ENCODE peak calls at places on chromosomes 1 and 21, in nine cellular contexts. I, V, T, J, L, F, R, U and Z are unnamed samples.

GRCh38 chr1:115429884-115430283 is 91.8 kb upstream of the NGF start:
- DNase-seq in J (no peak), V (no peak), F (no peak), T (peak), R (no peak), U (no peak), L (no peak), I (no peak), Z (peak)

GRCh38 chr1:71270394-71270793 is 189.6 kb upstream of the ZRANB2 start:
- DNase-seq in L (no peak), V (no peak), I (no peak), U (no peak), J (no peak), R (no peak), F (no peak), T (no peak), Z (no peak)

GRCh38 chr1:62849031-62849430 is 65.1 kb downstream of the ATG4C start:
- DNase-seq in U (no peak), R (no peak), T (no peak), F (no peak), V (peak), J (no peak), I (no peak), L (no peak), Z (no peak)

GRCh38 chr1:159076753-159077656 is at the start of gene AIM2:
- DNase-seq in L (no peak), R (no peak), I (no peak), F (peak), U (no peak), J (peak), T (peak), V (no peak), Z (peak)

GRCh38 chr1:109454497-109455133 is 11.7 kb upstream of the SYPL2 start:
- DNase-seq in R (no peak), L (no peak), U (no peak), I (no peak), T (peak), V (no peak), J (no peak), F (no peak), Z (no peak)

GRCh38 chr21:37537391-37537996 is 170.9 kb downstream of the DYRK1A start:
- DNase-seq in V (no peak), L (no peak), J (no peak), R (no peak), F (no peak), I (no peak), U (no peak), T (no peak), Z (no peak)

GRCh38 chr1:248688527-248689298 is 13.9 kb downstream of the OR14I1 start:
- DNase-seq in V (no peak), I (no peak), J (no peak), T (no peak), U (no peak), F (no peak), L (no peak), R (no peak), Z (no peak)

GRCh38 chr21:24514081-24514733 is 1093.1 kb downstream of the MRPL39 start:
- DNase-seq in R (no peak), T (no peak), L (no peak), U (no peak), V (peak), J (no peak), I (no peak), F (no peak), Z (no peak)

GRCh38 chr21:45598666-45599065 is 44.9 kb upstream of the PCBP3 start:
- DNase-seq in R (no peak), J (no peak), L (no peak), V (no peak), F (no peak), U (no peak), I (no peak), T (no peak), Z (no peak)

GRCh38 chr1:149936992-149937705 is 470 bp upstream of the MTMR11 start:
- DNase-seq in L (no peak), R (peak), I (peak), F (no peak), T (peak), V (peak), J (no peak), U (no peak), Z (peak)

GRCh38 chr1:89274431-89274857 is 1.8 kb upstream of the GBP5 start:
- DNase-seq in J (peak), F (no peak), I (no peak), T (peak), R (peak), V (no peak), U (no peak), L (no peak), Z (peak)

GRCh38 chr1:38872401-38873026 is 634 bp downstream of the MYCBP start:
- DNase-seq in I (no peak), L (no peak), R (peak), T (peak), V (peak), F (peak), U (no peak), J (peak), Z (peak)

GRCh38 chr1:12177999-12178441 is 11.2 kb downstream of the TNFRSF1B start:
- DNase-seq in R (peak), J (peak), I (no peak), F (peak), U (peak), L (peak), T (peak), V (peak), Z (peak)

GRCh38 chr1:22751124-22751531 is 40.5 kb downstream of the EPHB2 start:
- DNase-seq in U (no peak), J (no peak), T (no peak), I (no peak), V (peak), R (no peak), L (no peak), F (no peak), Z (no peak)

GRCh38 chr1:28456078-28456477 is 49.8 kb upstream of the RCC1 start:
- DNase-seq in T (peak), V (no peak), L (no peak), J (peak), U (no peak), I (no peak), F (no peak), R (peak), Z (peak)

GRCh38 chr1:81802601-81803422 is 2.1 kb downstream of the ADGRL2 start:
- DNase-seq in V (peak), U (peak), I (peak), T (peak), L (peak), J (no peak), F (no peak), R (peak), Z (peak)

GRCh38 chr1:211923065-211923464 is 92.5 kb upstream of the LPGAT1 start:
- DNase-seq in L (no peak), I (no peak), V (no peak), R (no peak), T (no peak), U (no peak), J (no peak), F (no peak), Z (no peak)

GRCh38 chr1:29281531-29281930 is 45.2 kb downstream of the PTPRU start:
- DNase-seq in V (no peak), F (no peak), J (no peak), T (no peak), I (peak), R (no peak), L (no peak), U (no peak), Z (no peak)

GRCh38 chr1:222404710-222405109 is 143.2 kb downstream of the HHIPL2 start:
- DNase-seq in V (no peak), J (peak), L (no peak), F (no peak), T (no peak), U (no peak), I (no peak), R (no peak), Z (no peak)
- H3K4me3 ChIP-seq in V (no peak), J (peak), L (no peak), F (no peak), T (no peak), U (no peak), I (no peak), R (no peak), Z (no peak)

GRCh38 chr1:24745711-24746582 is 700 bp downstream of the CLIC4 start:
- DNase-seq in L (peak), T (peak), R (peak), F (no peak), U (peak), J (no peak), V (peak), I (peak), Z (peak)
- H3K4me3 ChIP-seq in L (peak), T (peak), R (peak), F (peak), U (peak), J (peak), V (peak), I (peak), Z (peak)

DNA sequence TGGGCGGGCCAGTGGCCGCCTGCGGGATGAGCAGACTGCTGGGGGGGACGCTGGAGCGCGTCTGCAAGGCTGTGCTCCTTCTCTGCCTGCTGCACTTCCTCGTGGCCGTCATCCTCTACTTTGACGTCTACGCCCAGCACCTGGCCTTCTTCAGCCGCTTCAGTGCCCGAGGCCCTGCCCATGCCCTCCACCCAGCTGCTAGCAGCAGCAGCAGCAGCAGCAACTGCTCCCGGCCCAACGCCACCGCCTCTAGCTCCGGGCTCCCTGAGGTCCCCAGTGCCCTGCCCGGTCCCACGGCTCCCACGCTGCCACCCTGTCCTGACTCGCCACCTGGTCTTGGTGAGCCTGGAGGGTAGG is 2.1 kb downstream of the B4GALT2 start:
- DNase-seq in I (no peak), F (no peak), U (no peak), R (no peak), T (no peak), V (no peak), J (no peak), L (no peak), Z (no peak)
- H3K4me3 ChIP-seq in I (no peak), F (no peak), U (no peak), R (no peak), T (peak), V (no peak), J (no peak), L (no peak), Z (no peak)

GRCh38 chr1:231419147-231419546 is 2.9 kb downstream of the EGLN1 start:
- DNase-seq in I (no peak), R (no peak), L (no peak), T (no peak), J (no peak), F (no peak), U (no peak), V (no peak), Z (no peak)

GRCh38 chr1:231419738-231420298 is 2.3 kb downstream of the EGLN1 start:
- DNase-seq in R (peak), T (peak), F (no peak), J (peak), I (no peak), V (no peak), L (no peak), U (no peak), Z (no peak)

GRCh38 chr1:231417503-231417902 is 4.6 kb downstream of the EGLN1 start:
- DNase-seq in T (no peak), R (peak), I (no peak), L (no peak), J (no peak), F (no peak), V (no peak), U (no peak), Z (no peak)

GRCh38 chr1:231418101-231418740 is 3.9 kb downstream of the EGLN1 start:
- DNase-seq in L (no peak), V (no peak), J (no peak), T (no peak), I (no peak), F (no peak), U (no peak), R (no peak), Z (no peak)

GRCh38 chr1:231418741-231419107 is 3.4 kb downstream of the EGLN1 start:
- DNase-seq in V (no peak), F (no peak), L (no peak), I (no peak), J (no peak), U (peak), R (no peak), T (no peak), Z (no peak)
- H3K4me3 ChIP-seq in V (no peak), F (peak), L (peak), I (peak), J (peak), U (peak), R (peak), T (peak), Z (peak)

DNA sequence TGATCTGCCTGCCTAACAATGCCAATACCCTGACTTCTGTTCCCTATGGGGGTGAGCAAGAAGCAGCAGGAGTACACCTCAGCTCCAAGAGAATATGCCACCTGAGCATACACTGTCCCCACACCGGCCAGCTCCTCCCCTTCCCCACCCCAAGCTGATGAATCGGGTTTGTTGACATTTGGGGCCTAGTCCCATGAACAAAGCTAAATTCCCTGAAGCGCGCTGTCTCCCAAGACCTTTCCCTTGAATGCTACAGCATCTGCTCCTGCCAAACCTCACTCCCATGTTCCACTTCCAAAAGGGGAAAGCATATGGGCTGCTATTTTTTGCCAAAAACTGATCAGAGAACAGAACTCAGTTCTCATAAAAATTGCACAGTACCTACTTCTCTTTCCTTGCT is 220.4 kb upstream of the CAMK1G start:
- DNase-seq in L (no peak), J (no peak), T (no peak), I (peak), F (no peak), R (no peak), V (peak), U (no peak), Z (no peak)
- H3K4me3 ChIP-seq in L (no peak), J (no peak), T (no peak), I (no peak), F (no peak), R (no peak), V (no peak), U (no peak), Z (no peak)